ENCODE peak calls at places on chromosomes 4 and X, in eight cellular contexts. V is fibroblast of lung, Z is stomach, C is AG04450, Q is dorsolateral prefrontal cortex, H is neural progenitor cell, A is psoas muscle, D is colonic mucosa. R is an unnamed sample.

GRCh38 chr4:1721003-1721665 is at the start of the genes TACC3 and TMEM129:
- DNase-seq in V (peak; percentile 85), Z (peak; percentile 95), C (peak; percentile 59), Q (peak; percentile 93), H (peak; percentile 98), A (peak; percentile 92), D (peak; percentile 96), R (peak; percentile 91)

GRCh38 chr4:3291969-3292570 is 751 bp upstream of the RGS12 start:
- DNase-seq in V (no peak), Z (peak; percentile 75), C (no peak), Q (peak; percentile 75), H (peak; percentile 75), A (peak; percentile 74), D (peak; percentile 78), R (peak; percentile 31)

GRCh38 chr4:10629394-10629793 is 55.2 kb downstream of the CLNK start:
- DNase-seq in V (no peak), Z (no peak), C (no peak), Q (no peak), H (no peak), A (no peak), D (no peak), R (no peak)

GRCh38 chr4:5885733-5886132 is 7.2 kb downstream of the CRMP1 start:
- DNase-seq in V (no peak), Z (no peak), C (no peak), Q (no peak), H (no peak), A (no peak), D (no peak), R (no peak)

GRCh38 chr4:85748654-85749053 is 273.7 kb downstream of the ARHGAP24 start:
- DNase-seq in V (no peak), Z (no peak), C (no peak), Q (no peak), H (no peak), A (no peak), D (no peak), R (peak; percentile 67)

GRCh38 chr4:154366956-154367355 is 124.6 kb downstream of the DCHS2 start:
- DNase-seq in V (no peak), Z (no peak), C (no peak), Q (no peak), H (no peak), A (no peak), D (no peak), R (no peak)

GRCh38 chr4:62676962-62677361 is 1476.8 kb downstream of the ADGRL3 start:
- DNase-seq in V (no peak), Z (no peak), C (no peak), Q (no peak), H (no peak), A (no peak), D (no peak), R (no peak)

GRCh38 chrX:153517421-153517820 is at the start of gene ATP2B3:
- DNase-seq in V (no peak), Z (no peak), C (no peak), Q (no peak), H (peak; percentile 51), A (no peak), D (no peak), R (no peak)

GRCh38 chr4:37531156-37531555 is 155.0 kb downstream of the RELL1 start:
- DNase-seq in V (peak; percentile 17), Z (no peak), C (no peak), Q (no peak), H (no peak), A (no peak), D (no peak), R (no peak)

GRCh38 chrX:33721927-33722326 is 410.2 kb downstream of the FAM47A start:
- DNase-seq in V (no peak), Z (no peak), C (no peak), Q (no peak), H (no peak), A (no peak), D (no peak), R (no peak)

GRCh38 chrX:33725556-33726232 is 406.4 kb downstream of the FAM47A start:
- DNase-seq in V (no peak), Z (no peak), C (no peak), Q (no peak), H (peak; percentile 72), A (peak; percentile 15), D (no peak), R (no peak)

DNA sequence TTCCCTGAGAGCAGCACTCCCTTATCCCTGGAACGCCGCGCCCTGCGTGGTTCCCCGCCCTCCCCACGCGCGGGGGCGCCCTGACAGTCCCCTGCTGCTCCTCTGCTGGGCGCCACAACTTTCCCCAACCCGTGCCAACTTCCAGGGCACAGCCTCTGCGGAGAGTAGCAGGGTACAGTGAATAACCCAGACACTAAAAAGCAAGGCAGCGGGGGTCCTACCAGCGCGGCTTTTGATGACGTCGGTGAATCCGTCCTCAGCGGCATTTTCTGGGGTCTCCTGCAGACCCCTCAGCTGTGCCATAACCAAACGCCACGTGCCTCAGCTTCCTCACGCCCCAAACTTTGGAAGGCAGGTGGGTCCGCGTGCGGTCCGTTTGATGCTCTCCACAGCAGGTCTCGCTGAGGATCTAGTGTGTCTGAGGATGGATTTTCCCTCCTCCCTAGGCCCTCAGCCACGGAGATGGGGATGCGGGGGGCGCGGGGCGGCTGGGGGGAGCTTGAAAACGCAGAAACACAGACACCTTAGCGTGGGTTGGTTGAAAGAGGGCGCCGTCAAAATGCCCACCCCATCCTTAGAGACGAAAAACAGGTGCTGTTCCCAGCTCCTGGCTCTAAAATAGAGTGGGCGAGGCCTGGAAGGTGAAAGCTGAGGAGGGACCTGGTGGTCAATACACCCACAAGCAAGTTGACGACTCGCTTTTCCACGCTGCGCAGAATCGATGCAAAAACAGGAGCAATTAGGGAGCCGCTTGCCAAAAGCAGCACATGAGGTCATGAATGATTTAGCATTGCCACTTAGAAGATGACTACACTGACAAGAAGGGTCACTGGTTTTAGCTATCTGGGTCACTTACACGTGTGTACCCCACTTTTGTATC is 405.6 kb downstream of the FAM47A start:
- DNase-seq in V (no peak), Z (no peak), C (no peak), Q (peak; percentile 49), H (peak; percentile 20), A (peak; percentile 5), D (no peak), R (no peak)
- H3K4me3 ChIP-seq in V (peak overlapping the region; percentile 73), Z (peak overlapping the region; percentile 40), C (no peak overlapping the region), Q (peak overlapping the region; percentile 28), H (peak overlapping the region; percentile 63), A (peak overlapping the region; percentile 55), D (no peak overlapping the region), R (no peak overlapping the region)

GRCh38 chr4:82043081-82043808 is 330.5 kb downstream of the HNRNPD start:
- DNase-seq in V (no peak), Z (peak; percentile 46), C (no peak), Q (no peak), H (peak; percentile 23), A (no peak), D (peak; percentile 32), R (no peak)

GRCh38 chr4:82043809-82044137 is 330.0 kb downstream of the HNRNPD start:
- DNase-seq in V (no peak), Z (no peak), C (no peak), Q (peak; percentile 41), H (no peak), A (no peak), D (no peak), R (no peak)

GRCh38 chr4:82045267-82045666 is 328.5 kb downstream of the HNRNPD start:
- DNase-seq in V (no peak), Z (no peak), C (no peak), Q (no peak), H (no peak), A (no peak), D (no peak), R (no peak)

GRCh38 chr4:82042042-82042441 is 331.7 kb downstream of the HNRNPD start:
- DNase-seq in V (no peak), Z (no peak), C (no peak), Q (no peak), H (no peak), A (no peak), D (no peak), R (no peak)

DNA sequence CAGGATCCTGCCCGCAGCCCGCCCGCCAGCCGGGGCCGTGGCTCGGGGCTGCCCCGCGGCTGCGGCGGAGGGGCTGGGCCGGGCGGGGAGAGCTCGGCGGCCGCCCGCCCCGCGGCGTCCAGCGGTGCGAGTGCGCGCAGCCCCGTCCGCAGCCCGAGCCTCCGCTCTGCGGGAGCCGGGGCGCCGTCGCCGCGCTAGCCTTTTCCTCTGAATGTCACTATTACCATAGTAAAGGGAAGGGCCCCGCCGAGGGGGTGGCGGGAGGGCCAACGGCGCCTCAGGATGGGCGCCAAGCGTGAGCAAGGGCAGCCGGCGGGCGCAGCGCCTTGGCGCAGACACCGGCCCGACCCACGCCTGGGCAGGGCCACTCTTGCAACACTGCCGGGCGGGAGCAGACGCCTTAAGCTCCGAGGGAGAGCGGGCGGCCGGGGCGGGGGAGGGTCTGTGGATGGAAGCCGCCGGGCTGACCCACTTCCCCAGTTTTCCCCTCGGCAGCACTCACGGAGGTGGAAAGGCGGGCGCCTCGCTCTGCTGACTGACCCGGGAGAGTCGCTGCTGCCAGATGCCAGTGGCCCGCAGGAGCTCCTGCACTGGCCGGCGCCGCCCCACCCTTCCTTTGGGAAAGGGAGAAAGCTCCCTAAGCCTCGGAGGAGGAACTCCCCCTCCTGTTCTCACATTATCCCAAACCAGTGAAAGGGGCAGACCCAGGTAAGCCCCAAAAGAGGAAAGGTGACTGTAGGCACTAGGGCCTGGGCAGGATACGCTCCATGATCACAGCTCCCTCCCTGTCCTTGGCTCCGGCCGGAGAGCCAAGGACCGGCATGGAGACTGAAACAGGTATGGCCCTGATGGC is 329.4 kb downstream of the HNRNPD start:
- DNase-seq in V (peak; percentile 41), Z (peak; percentile 66), C (no peak), Q (peak; percentile 73), H (peak; percentile 88), A (peak; percentile 60), D (peak; percentile 40), R (peak; percentile 35)
- H3K4me3 ChIP-seq in V (no peak overlapping the region), Z (peak overlapping the region; percentile 59), C (peak overlapping the region; percentile 25), Q (peak overlapping the region; percentile 59), H (peak overlapping the region; percentile 51), A (peak overlapping the region; percentile 68), D (peak overlapping the region; percentile 37), R (peak overlapping the region; percentile 39)

DNA sequence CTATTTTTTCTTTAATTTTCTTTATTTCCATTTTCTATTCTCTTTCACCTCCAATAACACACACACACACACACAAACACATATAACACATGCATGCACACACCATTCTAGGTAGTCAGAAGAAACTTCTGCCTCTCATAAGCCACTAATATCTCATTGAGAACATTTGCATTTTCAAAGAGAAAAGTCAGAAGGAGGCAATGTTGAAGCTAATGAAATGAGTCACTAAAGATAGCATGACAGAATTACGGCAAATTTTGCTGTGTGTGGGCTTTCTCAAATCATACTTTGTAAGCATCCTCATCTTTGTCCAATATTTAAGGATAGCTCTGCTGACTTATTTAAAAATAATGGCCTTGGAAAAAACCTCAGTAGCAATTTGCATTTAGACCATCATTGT is 291.3 kb downstream of the GUCY2F start:
- DNase-seq in V (no peak), Z (no peak), C (no peak), Q (no peak), H (no peak), A (no peak), D (no peak), R (no peak)
- H3K4me3 ChIP-seq in V (no peak overlapping the region), Z (no peak overlapping the region), C (no peak overlapping the region), Q (no peak overlapping the region), H (no peak overlapping the region), A (no peak overlapping the region), D (no peak overlapping the region), R (no peak overlapping the region)

DNA sequence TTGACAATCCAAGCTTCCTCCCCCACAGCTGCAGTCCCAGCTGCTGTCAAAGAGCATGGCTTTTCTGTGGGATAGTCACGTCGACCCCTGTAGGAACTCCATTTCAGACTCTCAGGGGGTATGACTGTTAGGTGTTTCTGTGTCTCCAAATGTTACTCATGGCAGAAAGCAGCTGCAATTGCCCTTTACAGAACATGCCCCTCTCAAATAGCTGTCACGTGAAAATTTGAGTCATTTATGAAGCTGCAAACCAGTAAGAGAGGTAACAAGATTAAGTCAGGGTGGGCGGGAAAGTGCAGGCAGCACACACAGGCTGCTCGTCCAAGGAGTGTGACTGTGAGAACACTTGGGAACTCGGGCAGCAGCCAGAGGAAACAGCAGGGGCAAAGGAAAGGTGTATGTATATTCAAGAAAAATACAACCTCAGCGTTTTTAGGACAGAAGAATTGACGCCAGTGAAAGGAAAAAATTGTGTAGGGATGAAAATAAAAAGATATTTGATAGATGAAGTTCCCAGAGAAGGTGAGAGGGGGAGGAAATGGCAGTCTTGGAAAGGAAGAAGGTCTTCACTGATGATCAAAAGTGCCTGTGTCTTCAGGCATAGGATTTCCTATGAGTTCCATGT is 66.5 kb upstream of the TMEM184C start:
- DNase-seq in V (peak; percentile 88), Z (no peak), C (no peak), Q (no peak), H (peak; percentile 7), A (no peak), D (no peak), R (peak; percentile 86)
- H3K4me3 ChIP-seq in V (peak overlapping the region; percentile 30), Z (no peak overlapping the region), C (peak overlapping the region; percentile 40), Q (no peak overlapping the region), H (no peak overlapping the region), A (no peak overlapping the region), D (no peak overlapping the region), R (no peak overlapping the region)

R was measured in cardiac fibroblast.